ENCODE peak calls at places on chromosomes 1 and 21, in ten cellular contexts. One of them, this sample, is unnamed.

GRCh38 chr21:41885341-41886024 is 6.3 kb upstream of the PRDM15 start:
- DNase-seq in transverse colon: no peak
- DNase-seq in GM12878: no peak
- DNase-seq in right atrium auricular region: no peak
- DNase-seq in heart right ventricle: no peak
- DNase-seq in RWPE2: no peak
- DNase-seq in fibroblast of lung: peak; percentile 28
- DNase-seq in PC-3: no peak
- DNase-seq in cardiac muscle cell: peak; percentile 20
- DNase-seq in effector memory CD4-positive, alpha-beta T cell: no peak
- DNase-seq in this sample: no peak

GRCh38 chr1:47333578-47333921 is at the start of gene CMPK1:
- DNase-seq in GM12878: peak; percentile 55
- DNase-seq in heart right ventricle: peak; percentile 86
- DNase-seq in transverse colon: peak; percentile 86
- DNase-seq in PC-3: peak; percentile 81
- DNase-seq in RWPE2: peak; percentile 76
- DNase-seq in right atrium auricular region: peak; percentile 84
- DNase-seq in fibroblast of lung: peak; percentile 85
- DNase-seq in cardiac muscle cell: peak; percentile 88
- DNase-seq in effector memory CD4-positive, alpha-beta T cell: peak; percentile 59
- DNase-seq in this sample: peak; percentile 95

GRCh38 chr1:209511169-209511568 is 72.3 kb upstream of the CAMK1G start:
- DNase-seq in right atrium auricular region: no peak
- DNase-seq in RWPE2: no peak
- DNase-seq in cardiac muscle cell: no peak
- DNase-seq in GM12878: no peak
- DNase-seq in transverse colon: no peak
- DNase-seq in effector memory CD4-positive, alpha-beta T cell: no peak
- DNase-seq in PC-3: no peak
- DNase-seq in fibroblast of lung: no peak
- DNase-seq in heart right ventricle: no peak
- DNase-seq in this sample: no peak

GRCh38 chr1:93694039-93694438 is 12.4 kb upstream of the BCAR3 start:
- DNase-seq in cardiac muscle cell: no peak
- DNase-seq in GM12878: no peak
- DNase-seq in right atrium auricular region: no peak
- DNase-seq in transverse colon: no peak
- DNase-seq in fibroblast of lung: no peak
- DNase-seq in effector memory CD4-positive, alpha-beta T cell: no peak
- DNase-seq in PC-3: peak; percentile 87
- DNase-seq in heart right ventricle: no peak
- DNase-seq in RWPE2: no peak
- DNase-seq in this sample: peak; percentile 60

GRCh38 chr1:68745006-68745405 is 248.1 kb upstream of the DEPDC1 start:
- DNase-seq in right atrium auricular region: no peak
- DNase-seq in cardiac muscle cell: no peak
- DNase-seq in RWPE2: no peak
- DNase-seq in GM12878: no peak
- DNase-seq in heart right ventricle: no peak
- DNase-seq in PC-3: no peak
- DNase-seq in effector memory CD4-positive, alpha-beta T cell: no peak
- DNase-seq in transverse colon: no peak
- DNase-seq in fibroblast of lung: no peak
- DNase-seq in this sample: no peak

GRCh38 chr21:39096754-39097153 is 86.5 kb downstream of the PSMG1 start:
- DNase-seq in effector memory CD4-positive, alpha-beta T cell: no peak
- DNase-seq in GM12878: no peak
- DNase-seq in cardiac muscle cell: no peak
- DNase-seq in RWPE2: no peak
- DNase-seq in transverse colon: no peak
- DNase-seq in right atrium auricular region: no peak
- DNase-seq in fibroblast of lung: no peak
- DNase-seq in PC-3: no peak
- DNase-seq in heart right ventricle: no peak
- DNase-seq in this sample: no peak

GRCh38 chr1:170692866-170693575 is 29.1 kb downstream of the PRRX1 start:
- DNase-seq in PC-3: no peak
- DNase-seq in right atrium auricular region: no peak
- DNase-seq in transverse colon: no peak
- DNase-seq in GM12878: no peak
- DNase-seq in heart right ventricle: no peak
- DNase-seq in fibroblast of lung: peak; percentile 82
- DNase-seq in RWPE2: no peak
- DNase-seq in cardiac muscle cell: no peak
- DNase-seq in effector memory CD4-positive, alpha-beta T cell: no peak
- DNase-seq in this sample: no peak

GRCh38 chr1:1011388-1011949 is 1.8 kb upstream of the ISG15 start:
- DNase-seq in fibroblast of lung: no peak
- DNase-seq in GM12878: no peak
- DNase-seq in heart right ventricle: no peak
- DNase-seq in right atrium auricular region: no peak
- DNase-seq in transverse colon: no peak
- DNase-seq in RWPE2: no peak
- DNase-seq in effector memory CD4-positive, alpha-beta T cell: no peak
- DNase-seq in cardiac muscle cell: no peak
- DNase-seq in PC-3: no peak
- DNase-seq in this sample: peak; percentile 21

GRCh38 chr1:19403256-19403655 is 82.1 kb downstream of the CAPZB start:
- DNase-seq in GM12878: no peak
- DNase-seq in right atrium auricular region: no peak
- DNase-seq in transverse colon: no peak
- DNase-seq in RWPE2: no peak
- DNase-seq in cardiac muscle cell: no peak
- DNase-seq in fibroblast of lung: no peak
- DNase-seq in heart right ventricle: no peak
- DNase-seq in effector memory CD4-positive, alpha-beta T cell: no peak
- DNase-seq in PC-3: no peak
- DNase-seq in this sample: no peak

GRCh38 chr1:19400189-19400588 is 85.2 kb downstream of the CAPZB start:
- DNase-seq in PC-3: no peak
- DNase-seq in fibroblast of lung: peak; percentile 78
- DNase-seq in transverse colon: no peak
- DNase-seq in cardiac muscle cell: peak; percentile 63
- DNase-seq in effector memory CD4-positive, alpha-beta T cell: no peak
- DNase-seq in heart right ventricle: no peak
- DNase-seq in RWPE2: no peak
- DNase-seq in right atrium auricular region: no peak
- DNase-seq in GM12878: no peak
- DNase-seq in this sample: no peak

GRCh38 chr1:19402031-19402430 is 83.3 kb downstream of the CAPZB start:
- DNase-seq in RWPE2: no peak
- DNase-seq in heart right ventricle: no peak
- DNase-seq in cardiac muscle cell: no peak
- DNase-seq in PC-3: no peak
- DNase-seq in GM12878: no peak
- DNase-seq in transverse colon: no peak
- DNase-seq in right atrium auricular region: no peak
- DNase-seq in fibroblast of lung: no peak
- DNase-seq in effector memory CD4-positive, alpha-beta T cell: no peak
- DNase-seq in this sample: no peak

GRCh38 chr1:19398309-19398760 is 86.2 kb downstream of the SLC66A1 start:
- DNase-seq in transverse colon: peak; percentile 39
- DNase-seq in PC-3: peak; percentile 55
- DNase-seq in fibroblast of lung: peak; percentile 100
- DNase-seq in RWPE2: no peak
- DNase-seq in GM12878: no peak
- DNase-seq in right atrium auricular region: no peak
- DNase-seq in effector memory CD4-positive, alpha-beta T cell: no peak
- DNase-seq in cardiac muscle cell: no peak
- DNase-seq in heart right ventricle: no peak
- DNase-seq in this sample: no peak

DNA sequence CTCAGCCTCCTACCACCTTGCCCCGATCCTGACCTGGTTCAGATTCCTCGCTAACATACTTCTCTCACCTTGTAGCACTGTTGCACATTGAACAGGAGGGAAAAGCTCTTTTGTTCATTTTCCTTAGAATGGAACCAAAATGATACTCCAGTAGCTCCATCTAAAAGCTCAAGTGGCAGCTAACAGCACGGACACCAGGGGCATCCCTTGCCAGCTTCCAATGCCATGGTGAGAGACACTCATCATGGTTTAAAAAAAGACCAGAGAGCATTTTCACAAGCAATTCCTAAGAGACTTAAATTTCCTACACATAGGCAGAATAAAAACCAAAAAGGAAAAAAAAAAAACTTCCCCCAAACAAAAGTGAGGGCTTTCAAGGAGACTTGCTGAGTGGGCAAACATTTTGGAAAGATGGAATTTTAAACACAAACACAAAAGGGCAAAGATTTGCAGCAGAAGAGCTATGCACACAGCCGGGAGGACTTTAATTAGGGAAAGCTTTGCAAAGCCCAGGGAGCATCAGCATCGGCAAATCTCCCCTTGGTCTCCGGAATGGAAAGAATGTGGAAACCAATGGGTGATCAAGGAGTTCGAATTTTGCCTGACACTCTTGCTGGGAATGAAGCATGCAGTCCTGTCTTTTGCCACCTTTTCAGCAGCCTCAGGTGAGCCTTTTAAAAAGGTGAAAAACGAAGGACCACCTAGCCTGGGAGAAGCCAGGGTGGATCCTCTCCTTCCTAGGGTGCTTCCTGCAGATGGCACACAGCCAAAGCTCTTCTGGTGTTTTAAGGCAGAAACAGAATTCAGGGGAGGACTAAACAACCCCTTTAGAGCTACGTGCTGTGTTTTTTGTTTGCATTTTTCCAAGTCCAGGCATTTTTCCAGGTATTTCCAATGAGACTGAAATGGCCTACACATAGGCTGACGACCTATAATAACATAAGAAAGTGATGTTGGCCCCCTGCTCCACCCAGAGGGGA is 84.2 kb downstream of the CAPZB start:
- DNase-seq in effector memory CD4-positive, alpha-beta T cell: no peak
- DNase-seq in fibroblast of lung: peak; percentile 25
- DNase-seq in heart right ventricle: no peak
- DNase-seq in GM12878: no peak
- DNase-seq in cardiac muscle cell: no peak
- DNase-seq in transverse colon: no peak
- DNase-seq in RWPE2: no peak
- DNase-seq in right atrium auricular region: no peak
- DNase-seq in PC-3: no peak
- DNase-seq in this sample: no peak
- H3K4me1 ChIP-seq in effector memory CD4-positive, alpha-beta T cell: peaks cover 10% of the 10 kb centered on the region
- H3K4me1 ChIP-seq in fibroblast of lung: peaks cover 28% of the 10 kb centered on the region
- H3K4me1 ChIP-seq in heart right ventricle: peaks cover 54% of the 10 kb centered on the region
- H3K4me1 ChIP-seq in GM12878: peaks cover 5% of the 10 kb centered on the region
- H3K4me1 ChIP-seq in cardiac muscle cell: peaks cover 31% of the 10 kb centered on the region
- H3K4me1 ChIP-seq in transverse colon: peaks cover 33% of the 10 kb centered on the region
- H3K4me1 ChIP-seq in RWPE2: no peaks in the 10 kb centered on the region
- H3K4me1 ChIP-seq in right atrium auricular region: no peaks in the 10 kb centered on the region
- H3K4me1 ChIP-seq in PC-3: no peaks in the 10 kb centered on the region
- H3K4me1 ChIP-seq in this sample: peaks cover 38% of the 10 kb centered on the region

GRCh38 chr1:101128211-101128727 is 102.7 kb upstream of the DPH5 start:
- DNase-seq in RWPE2: no peak
- DNase-seq in cardiac muscle cell: no peak
- DNase-seq in right atrium auricular region: no peak
- DNase-seq in heart right ventricle: no peak
- DNase-seq in effector memory CD4-positive, alpha-beta T cell: no peak
- DNase-seq in PC-3: no peak
- DNase-seq in GM12878: peak; percentile 72
- DNase-seq in fibroblast of lung: no peak
- DNase-seq in transverse colon: no peak
- DNase-seq in this sample: no peak
- H3K4me3 ChIP-seq in RWPE2: no peak overlapping the region
- H3K4me3 ChIP-seq in cardiac muscle cell: no peak overlapping the region
- H3K4me3 ChIP-seq in right atrium auricular region: no peak overlapping the region
- H3K4me3 ChIP-seq in heart right ventricle: no peak overlapping the region
- H3K4me3 ChIP-seq in effector memory CD4-positive, alpha-beta T cell: no peak overlapping the region
- H3K4me3 ChIP-seq in PC-3: no peak overlapping the region
- H3K4me3 ChIP-seq in GM12878: no peak overlapping the region
- H3K4me3 ChIP-seq in fibroblast of lung: no peak overlapping the region
- H3K4me3 ChIP-seq in transverse colon: no peak overlapping the region
- H3K4me3 ChIP-seq in this sample: no peak overlapping the region

GRCh38 chr1:2545754-2546514 is 10.2 kb upstream of the TNFRSF14 start:
- DNase-seq in effector memory CD4-positive, alpha-beta T cell: peak; percentile 91
- DNase-seq in RWPE2: peak; percentile 88
- DNase-seq in right atrium auricular region: peak; percentile 92
- DNase-seq in transverse colon: peak; percentile 95
- DNase-seq in heart right ventricle: peak; percentile 90
- DNase-seq in cardiac muscle cell: peak; percentile 93
- DNase-seq in fibroblast of lung: peak; percentile 61
- DNase-seq in GM12878: peak; percentile 80
- DNase-seq in PC-3: peak; percentile 95
- DNase-seq in this sample: peak; percentile 91

GRCh38 chr1:2542262-2542915 is 12.3 kb upstream of the HES5 start:
- DNase-seq in GM12878: no peak
- DNase-seq in right atrium auricular region: no peak
- DNase-seq in PC-3: no peak
- DNase-seq in cardiac muscle cell: no peak
- DNase-seq in effector memory CD4-positive, alpha-beta T cell: no peak
- DNase-seq in heart right ventricle: no peak
- DNase-seq in fibroblast of lung: no peak
- DNase-seq in transverse colon: no peak
- DNase-seq in RWPE2: no peak
- DNase-seq in this sample: no peak

GRCh38 chr1:2544875-2545638 is 11.1 kb upstream of the TNFRSF14 start:
- DNase-seq in right atrium auricular region: no peak
- DNase-seq in transverse colon: no peak
- DNase-seq in effector memory CD4-positive, alpha-beta T cell: no peak
- DNase-seq in fibroblast of lung: no peak
- DNase-seq in heart right ventricle: no peak
- DNase-seq in RWPE2: no peak
- DNase-seq in PC-3: no peak
- DNase-seq in cardiac muscle cell: peak; percentile 52
- DNase-seq in GM12878: no peak
- DNase-seq in this sample: peak; percentile 75

GRCh38 chr1:2543543-2544092 is 12.6 kb upstream of the TNFRSF14 start:
- DNase-seq in transverse colon: peak; percentile 43
- DNase-seq in RWPE2: no peak
- DNase-seq in cardiac muscle cell: peak; percentile 46
- DNase-seq in heart right ventricle: no peak
- DNase-seq in effector memory CD4-positive, alpha-beta T cell: no peak
- DNase-seq in GM12878: no peak
- DNase-seq in PC-3: no peak
- DNase-seq in fibroblast of lung: peak; percentile 27
- DNase-seq in right atrium auricular region: no peak
- DNase-seq in this sample: peak; percentile 77

GRCh38 chr1:2544093-2544874 is 11.9 kb upstream of the TNFRSF14 start:
- DNase-seq in right atrium auricular region: no peak
- DNase-seq in fibroblast of lung: peak; percentile 35
- DNase-seq in GM12878: no peak
- DNase-seq in PC-3: no peak
- DNase-seq in heart right ventricle: no peak
- DNase-seq in cardiac muscle cell: no peak
- DNase-seq in transverse colon: no peak
- DNase-seq in effector memory CD4-positive, alpha-beta T cell: no peak
- DNase-seq in RWPE2: no peak
- DNase-seq in this sample: peak; percentile 76
- H3K4me1 ChIP-seq in right atrium auricular region: no peaks in the 10 kb centered on the region
- H3K4me1 ChIP-seq in fibroblast of lung: peaks cover 14% of the 10 kb centered on the region
- H3K4me1 ChIP-seq in GM12878: peaks cover 23% of the 10 kb centered on the region
- H3K4me1 ChIP-seq in PC-3: peaks cover 22% of the 10 kb centered on the region
- H3K4me1 ChIP-seq in heart right ventricle: peaks cover 59% of the 10 kb centered on the region
- H3K4me1 ChIP-seq in cardiac muscle cell: peaks cover 35% of the 10 kb centered on the region
- H3K4me1 ChIP-seq in transverse colon: peaks cover 65% of the 10 kb centered on the region
- H3K4me1 ChIP-seq in effector memory CD4-positive, alpha-beta T cell: peaks cover 45% of the 10 kb centered on the region
- H3K4me1 ChIP-seq in RWPE2: peaks cover 5% of the 10 kb centered on the region
- H3K4me1 ChIP-seq in this sample: peaks cover 9% of the 10 kb centered on the region

GRCh38 chr1:23562138-23562819 is 3.0 kb upstream of the ID3 start:
- DNase-seq in effector memory CD4-positive, alpha-beta T cell: no peak
- DNase-seq in cardiac muscle cell: peak; percentile 98
- DNase-seq in RWPE2: peak; percentile 92
- DNase-seq in fibroblast of lung: peak; percentile 99
- DNase-seq in transverse colon: peak; percentile 93
- DNase-seq in PC-3: peak; percentile 94
- DNase-seq in GM12878: no peak
- DNase-seq in heart right ventricle: peak; percentile 97
- DNase-seq in right atrium auricular region: peak; percentile 99
- DNase-seq in this sample: peak; percentile 99

GRCh38 chr1:23563003-23563402 is 3.7 kb upstream of the ID3 start:
- DNase-seq in right atrium auricular region: no peak
- DNase-seq in PC-3: no peak
- DNase-seq in effector memory CD4-positive, alpha-beta T cell: no peak
- DNase-seq in heart right ventricle: no peak
- DNase-seq in cardiac muscle cell: no peak
- DNase-seq in fibroblast of lung: no peak
- DNase-seq in RWPE2: no peak
- DNase-seq in GM12878: no peak
- DNase-seq in transverse colon: no peak
- DNase-seq in this sample: peak; percentile 65

GRCh38 chr1:23559985-23560755 is 869 bp upstream of the ID3 start:
- DNase-seq in heart right ventricle: no peak
- DNase-seq in transverse colon: no peak
- DNase-seq in effector memory CD4-positive, alpha-beta T cell: no peak
- DNase-seq in right atrium auricular region: no peak
- DNase-seq in RWPE2: no peak
- DNase-seq in cardiac muscle cell: peak; percentile 39
- DNase-seq in fibroblast of lung: peak; percentile 40
- DNase-seq in GM12878: no peak
- DNase-seq in PC-3: no peak
- DNase-seq in this sample: no peak

GRCh38 chr1:23561076-23561812 is 1.9 kb upstream of the ID3 start:
- DNase-seq in transverse colon: no peak
- DNase-seq in cardiac muscle cell: no peak
- DNase-seq in right atrium auricular region: no peak
- DNase-seq in RWPE2: no peak
- DNase-seq in fibroblast of lung: peak; percentile 36
- DNase-seq in effector memory CD4-positive, alpha-beta T cell: no peak
- DNase-seq in PC-3: no peak
- DNase-seq in heart right ventricle: no peak
- DNase-seq in GM12878: no peak
- DNase-seq in this sample: no peak

DNA sequence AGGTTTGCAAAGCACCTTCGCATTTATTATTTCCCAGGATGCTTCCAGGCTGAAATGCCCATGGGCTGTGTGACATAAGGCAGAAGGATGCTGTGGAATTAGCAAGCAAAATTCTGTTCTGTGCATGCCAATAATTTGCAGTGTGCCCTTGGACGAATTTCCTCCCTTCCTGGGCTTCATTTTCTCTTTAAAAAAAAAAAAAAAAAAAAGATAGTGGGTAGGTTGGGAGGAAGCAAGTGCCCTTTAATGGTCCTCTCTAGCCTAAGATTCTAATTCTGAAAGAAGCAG is 2.5 kb upstream of the ID3 start:
- DNase-seq in heart right ventricle: no peak
- DNase-seq in right atrium auricular region: no peak
- DNase-seq in effector memory CD4-positive, alpha-beta T cell: no peak
- DNase-seq in PC-3: no peak
- DNase-seq in fibroblast of lung: peak; percentile 63
- DNase-seq in GM12878: no peak
- DNase-seq in RWPE2: no peak
- DNase-seq in cardiac muscle cell: no peak
- DNase-seq in transverse colon: no peak
- DNase-seq in this sample: no peak
- H3K4me3 ChIP-seq in heart right ventricle: peak overlapping the region; percentile 97
- H3K4me3 ChIP-seq in right atrium auricular region: no peak overlapping the region
- H3K4me3 ChIP-seq in effector memory CD4-positive, alpha-beta T cell: no peak overlapping the region
- H3K4me3 ChIP-seq in PC-3: peak overlapping the region; percentile 47
- H3K4me3 ChIP-seq in fibroblast of lung: peak overlapping the region; percentile 21
- H3K4me3 ChIP-seq in GM12878: no peak overlapping the region
- H3K4me3 ChIP-seq in RWPE2: no peak overlapping the region
- H3K4me3 ChIP-seq in cardiac muscle cell: peak overlapping the region; percentile 16
- H3K4me3 ChIP-seq in transverse colon: no peak overlapping the region
- H3K4me3 ChIP-seq in this sample: peak overlapping the region; percentile 46

This sample was measured in right cardiac atrium.